ENCODE peak calls at places on chromosomes 2 and 18, in eight cellular contexts. X, I, H, V, G, B, D and U are unnamed samples.

GRCh38 chr2:71923887-71924533 is 223.7 kb downstream of the CYP26B1 start:
- DNase-seq in X (peak; percentile 73), I (peak; percentile 72), H (peak; percentile 94), V (peak; percentile 76), G (peak; percentile 65), B (peak; percentile 60), D (peak; percentile 91), U (no peak)

GRCh38 chr18:4836146-4836545 is 360.9 kb downstream of the AKAIN1 start:
- DNase-seq in X (no peak), I (no peak), H (no peak), V (no peak), G (no peak), B (no peak), D (no peak), U (no peak)

GRCh38 chr2:112162956-112163355 is 24.8 kb downstream of the FBLN7 start:
- DNase-seq in X (no peak), I (no peak), H (no peak), V (no peak), G (no peak), B (no peak), D (no peak), U (peak; percentile 40)

GRCh38 chr2:219547621-219548020 is 3.8 kb downstream of the TMEM198 start:
- DNase-seq in X (no peak), I (no peak), H (no peak), V (no peak), G (no peak), B (no peak), D (no peak), U (peak; percentile 71)

GRCh38 chr2:11168488-11168887 is 13.2 kb downstream of the SLC66A3 start:
- DNase-seq in X (peak; percentile 39), I (no peak), H (no peak), V (no peak), G (no peak), B (no peak), D (peak; percentile 50), U (no peak)

GRCh38 chr18:78804206-78805030 is 175.2 kb upstream of the SALL3 start:
- DNase-seq in X (no peak), I (no peak), H (no peak), V (no peak), G (no peak), B (no peak), D (no peak), U (no peak)

GRCh38 chr2:217864960-217865359 is 137.8 kb downstream of the TNS1 start:
- DNase-seq in X (no peak), I (no peak), H (no peak), V (no peak), G (no peak), B (peak; percentile 22), D (no peak), U (no peak)

GRCh38 chr18:33916200-33916599 is 308.5 kb downstream of the NOL4 start:
- DNase-seq in X (no peak), I (no peak), H (peak; percentile 66), V (no peak), G (no peak), B (no peak), D (peak; percentile 5), U (no peak)

GRCh38 chr18:48668466-48669179 is 129.8 kb downstream of the CTIF start:
- DNase-seq in X (no peak), I (no peak), H (no peak), V (no peak), G (no peak), B (no peak), D (no peak), U (no peak)

GRCh38 chr2:130353291-130354134 is 2.3 kb upstream of the PTPN18 start:
- DNase-seq in X (no peak), I (no peak), H (no peak), V (no peak), G (no peak), B (no peak), D (no peak), U (no peak)

GRCh38 chr2:84876369-84876768 is 4.5 kb downstream of the TRABD2A start:
- DNase-seq in X (no peak), I (no peak), H (peak; percentile 16), V (no peak), G (no peak), B (no peak), D (no peak), U (no peak)
- H3K9ac ChIP-seq in X (no peak overlapping the region), I (no peak overlapping the region), H (no peak overlapping the region), V (no peak overlapping the region), G (no peak overlapping the region), B (no peak overlapping the region), D (no peak overlapping the region), U (no peak overlapping the region)

GRCh38 chr2:196360650-196361049 is 189.3 kb upstream of the STK17B start:
- DNase-seq in X (no peak), I (no peak), H (no peak), V (no peak), G (no peak), B (no peak), D (no peak), U (no peak)
- H3K9ac ChIP-seq in X (no peak overlapping the region), I (no peak overlapping the region), H (no peak overlapping the region), V (no peak overlapping the region), G (no peak overlapping the region), B (no peak overlapping the region), D (no peak overlapping the region), U (no peak overlapping the region)

DNA sequence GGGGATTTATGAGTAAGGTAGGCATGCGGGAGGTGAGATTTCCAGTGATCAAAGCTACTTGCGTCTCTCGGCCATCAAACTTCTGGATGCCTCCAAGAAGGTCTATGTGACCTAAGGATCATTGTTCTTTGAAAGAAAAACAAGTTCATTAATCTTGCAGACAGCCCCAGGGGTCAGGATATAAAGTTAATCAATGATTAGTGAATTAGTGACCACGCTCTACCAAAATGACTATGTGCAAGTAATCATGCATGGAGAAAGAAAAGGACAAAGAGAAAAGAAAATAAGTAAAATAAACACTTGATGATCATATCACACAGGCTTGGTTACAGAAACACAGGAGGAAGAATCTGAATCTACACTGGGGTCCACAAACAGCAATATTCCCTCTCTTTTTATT is 42.5 kb upstream of the BCL11A start:
- DNase-seq in X (no peak), I (no peak), H (no peak), V (no peak), G (no peak), B (no peak), D (no peak), U (no peak)
- H3K9ac ChIP-seq in X (no peak overlapping the region), I (no peak overlapping the region), H (no peak overlapping the region), V (no peak overlapping the region), G (no peak overlapping the region), B (no peak overlapping the region), D (no peak overlapping the region), U (no peak overlapping the region)

GRCh38 chr2:205658068-205658467 is 24.2 kb upstream of the NRP2 start:
- DNase-seq in X (no peak), I (no peak), H (no peak), V (no peak), G (no peak), B (no peak), D (no peak), U (no peak)

GRCh38 chr2:205658572-205658971 is 23.7 kb upstream of the NRP2 start:
- DNase-seq in X (no peak), I (no peak), H (no peak), V (no peak), G (no peak), B (no peak), D (no peak), U (no peak)

GRCh38 chr2:205660521-205661124 is 21.7 kb upstream of the NRP2 start:
- DNase-seq in X (no peak), I (no peak), H (no peak), V (no peak), G (peak; percentile 98), B (peak; percentile 97), D (no peak), U (peak; percentile 67)

GRCh38 chr2:205657579-205657978 is 24.7 kb upstream of the NRP2 start:
- DNase-seq in X (no peak), I (no peak), H (no peak), V (no peak), G (peak; percentile 78), B (peak; percentile 70), D (no peak), U (no peak)

DNA sequence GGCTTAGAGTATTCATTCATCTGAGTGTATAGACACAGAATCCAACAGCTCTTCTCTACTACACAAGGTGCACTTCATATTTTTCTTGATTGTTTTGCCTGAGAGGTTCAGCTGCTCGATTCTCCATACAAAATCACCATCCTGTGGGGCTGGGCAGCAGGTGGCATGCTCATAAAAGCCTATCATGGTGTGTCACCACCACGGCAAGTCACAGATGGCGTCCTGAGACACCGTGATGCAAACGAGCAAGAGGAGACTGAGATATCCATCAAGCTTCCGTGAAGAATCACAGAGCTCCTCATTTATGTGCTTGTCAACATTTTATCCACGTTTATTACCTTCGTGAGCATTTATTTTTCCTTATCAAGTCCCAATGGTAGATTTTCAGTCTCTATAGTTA is 22.4 kb upstream of the NRP2 start:
- DNase-seq in X (no peak), I (no peak), H (no peak), V (no peak), G (no peak), B (no peak), D (no peak), U (no peak)
- H3K9ac ChIP-seq in X (no peak overlapping the region), I (no peak overlapping the region), H (no peak overlapping the region), V (no peak overlapping the region), G (no peak overlapping the region), B (no peak overlapping the region), D (no peak overlapping the region), U (no peak overlapping the region)

GRCh38 chr2:164913640-164914346 is 41.5 kb downstream of the SLC38A11 start:
- DNase-seq in X (no peak), I (no peak), H (no peak), V (no peak), G (peak; percentile 15), B (peak; percentile 56), D (no peak), U (no peak)
- H3K9ac ChIP-seq in X (no peak overlapping the region), I (no peak overlapping the region), H (no peak overlapping the region), V (no peak overlapping the region), G (no peak overlapping the region), B (no peak overlapping the region), D (no peak overlapping the region), U (no peak overlapping the region)

DNA sequence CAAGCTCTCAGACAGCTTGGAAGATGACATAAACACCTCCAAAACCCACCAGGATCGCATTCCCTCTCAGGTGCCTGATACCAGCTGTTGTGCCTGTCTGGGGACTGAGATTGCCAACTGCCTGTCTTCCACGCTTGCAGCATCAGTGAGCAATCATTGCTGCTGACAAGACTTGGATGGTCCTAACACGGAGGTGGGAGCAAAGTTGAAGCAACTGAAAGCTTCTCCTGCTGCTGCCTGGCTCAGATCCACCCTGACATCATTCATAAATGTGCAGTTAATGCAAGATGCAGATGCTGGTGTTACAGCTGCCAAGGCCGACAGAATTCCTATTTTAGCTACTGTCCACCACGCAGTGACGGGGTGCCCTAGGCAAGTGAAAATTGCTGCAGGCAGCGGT is 131.4 kb downstream of the VWC2L start:
- DNase-seq in X (no peak), I (no peak), H (no peak), V (no peak), G (peak; percentile 14), B (peak; percentile 34), D (no peak), U (no peak)
- H3K9ac ChIP-seq in X (no peak overlapping the region), I (no peak overlapping the region), H (no peak overlapping the region), V (no peak overlapping the region), G (no peak overlapping the region), B (no peak overlapping the region), D (no peak overlapping the region), U (no peak overlapping the region)